ENCODE peak calls at places on chromosome 16, in seven cellular contexts. T is mucosa of descending colon, B is lower leg skin, O is AG08395, U is skeletal muscle cell, X is fibroblast of pulmonary artery, Z is HCEC 1CT. W is an unnamed sample.

GRCh38 chr16:80703391-80704071 is 100.9 kb downstream of the CDYL2 start:
- DNase-seq in B (peak), Z (no peak), U (no peak), T (no peak), O (no peak), X (no peak), W (no peak)

GRCh38 chr16:49696414-49697101 is 159.4 kb downstream of the ZNF423 start:
- DNase-seq in B (no peak), X (no peak), T (no peak), Z (no peak), U (no peak), O (no peak), W (no peak)

GRCh38 chr16:57268804-57269800 is 15.4 kb downstream of the PLLP start:
- DNase-seq in X (peak), U (no peak), T (peak), O (no peak), Z (no peak), B (no peak), W (no peak)

GRCh38 chr16:50910698-50911025 is 168.8 kb downstream of the CYLD start:
- DNase-seq in Z (no peak), T (no peak), U (no peak), B (no peak), X (no peak), O (no peak), W (no peak)

GRCh38 chr16:57531635-57532220 is 4.6 kb downstream of the CCDC102A start:
- DNase-seq in Z (no peak), U (no peak), T (peak), X (no peak), B (peak), O (no peak), W (no peak)

GRCh38 chr16:72590179-72590937 is 418.4 kb upstream of the PMFBP1 start:
- DNase-seq in B (no peak), X (no peak), T (no peak), Z (no peak), O (no peak), U (no peak), W (no peak)

GRCh38 chr16:3143598-3144330 is 8.9 kb downstream of the ZNF213 start:
- DNase-seq in T (peak), U (no peak), Z (no peak), X (no peak), O (no peak), B (no peak), W (no peak)

GRCh38 chr16:81451753-81452680 is 7.4 kb downstream of the CMIP start:
- DNase-seq in Z (no peak), U (no peak), T (peak), O (no peak), B (no peak), X (peak), W (peak)

GRCh38 chr16:68629315-68629900 is 15.7 kb upstream of the CDH3 start:
- DNase-seq in O (no peak), X (no peak), T (no peak), U (no peak), Z (no peak), B (no peak), W (peak)

GRCh38 chr16:62478903-62479458 is 442.7 kb upstream of the CDH8 start:
- DNase-seq in B (no peak), X (no peak), T (no peak), O (no peak), Z (no peak), U (no peak), W (no peak)

GRCh38 chr16:31385680-31386079 is 7.5 kb upstream of the ITGAD start:
- DNase-seq in B (no peak), O (no peak), Z (no peak), U (no peak), X (no peak), T (no peak), W (no peak)

GRCh38 chr16:88846088-88846487 is 10.7 kb downstream of the GALNS start:
- DNase-seq in U (no peak), B (no peak), X (no peak), Z (peak), T (peak), O (no peak), W (no peak)

GRCh38 chr16:3954411-3954921 is 74.0 kb upstream of the CREBBP start:
- DNase-seq in U (no peak), B (no peak), O (no peak), Z (no peak), X (peak), T (no peak), W (no peak)

GRCh38 chr16:5466551-5466950 is 369.0 kb upstream of the EEF2KMT start:
- DNase-seq in U (no peak), B (no peak), Z (no peak), X (no peak), O (no peak), T (no peak), W (no peak)

GRCh38 chr16:21300309-21301167 is 22.4 kb upstream of the CRYM start:
- DNase-seq in Z (peak), X (peak), T (peak), O (peak), U (peak), B (peak), W (peak)

GRCh38 chr16:14436410-14436955 is 193.6 kb downstream of the PARN start:
- DNase-seq in Z (no peak), T (no peak), U (peak), B (no peak), O (no peak), X (no peak), W (peak)

GRCh38 chr16:2591476-2592240 is 53.8 kb downstream of the PDPK1 start:
- DNase-seq in U (no peak), Z (no peak), T (peak), X (no peak), B (peak), O (no peak), W (no peak)

GRCh38 chr16:1696863-1697262 is 9.1 kb upstream of the MAPK8IP3 start:
- DNase-seq in Z (no peak), X (no peak), O (no peak), B (no peak), T (no peak), U (no peak), W (no peak)

GRCh38 chr16:4920826-4921225 is 16.1 kb downstream of the PPL start:
- DNase-seq in B (no peak), Z (no peak), T (no peak), X (no peak), U (no peak), O (no peak), W (no peak)

GRCh38 chr16:3112058-3112880 is at the start of gene ZNF205:
- DNase-seq in T (peak), U (no peak), O (peak), B (peak), X (peak), Z (peak), W (no peak)

GRCh38 chr16:28915181-28915580 is 9.9 kb downstream of the RABEP2 start:
- DNase-seq in B (no peak), T (no peak), O (peak), X (peak), Z (peak), U (peak), W (no peak)

GRCh38 chr16:27725271-27726010 is 175.5 kb downstream of the KATNIP start:
- DNase-seq in U (no peak), B (no peak), T (no peak), Z (no peak), X (no peak), O (no peak), W (no peak)

GRCh38 chr16:88340755-88341150 is 42.0 kb upstream of the ZNF469 start:
- DNase-seq in B (no peak), Z (no peak), X (no peak), T (no peak), U (no peak), O (no peak), W (no peak)

GRCh38 chr16:31242197-31242596 is 17.6 kb upstream of the ITGAM start:
- DNase-seq in X (peak), O (no peak), U (no peak), Z (no peak), B (no peak), T (no peak), W (no peak)

W was measured in DND-41.